ENCODE peak calls at places on chromosomes 2 and 18, in eight cellular contexts. One of them, this sample, is unnamed.

GRCh38 chr2:142398212-142398611 is 267.4 kb upstream of the LRP1B start:
- DNase-seq in GM10248: no peak
- DNase-seq in CD4-positive, alpha-beta T cell: no peak
- DNase-seq in AG09319: no peak
- DNase-seq in GM13977: no peak
- DNase-seq in AG09309: no peak
- DNase-seq in cardiac muscle cell: no peak
- DNase-seq in astrocyte: no peak
- DNase-seq in this sample: no peak

GRCh38 chr2:156841321-156841720 is 405.1 kb downstream of the GPD2 start:
- DNase-seq in GM13977: no peak
- DNase-seq in AG09309: no peak
- DNase-seq in AG09319: no peak
- DNase-seq in GM10248: no peak
- DNase-seq in astrocyte: no peak
- DNase-seq in cardiac muscle cell: no peak
- DNase-seq in CD4-positive, alpha-beta T cell: no peak
- DNase-seq in this sample: no peak

GRCh38 chr2:120733238-120733942 is 2.3 kb upstream of the GLI2 start:
- DNase-seq in AG09309: no peak
- DNase-seq in GM10248: no peak
- DNase-seq in AG09319: no peak
- DNase-seq in astrocyte: no peak
- DNase-seq in CD4-positive, alpha-beta T cell: no peak
- DNase-seq in GM13977: no peak
- DNase-seq in cardiac muscle cell: no peak
- DNase-seq in this sample: no peak

GRCh38 chr2:191228861-191229260 is 16.3 kb upstream of the MYO1B start:
- DNase-seq in CD4-positive, alpha-beta T cell: no peak
- DNase-seq in GM13977: no peak
- DNase-seq in cardiac muscle cell: no peak
- DNase-seq in AG09319: no peak
- DNase-seq in astrocyte: no peak
- DNase-seq in GM10248: no peak
- DNase-seq in AG09309: no peak
- DNase-seq in this sample: no peak

GRCh38 chr18:62759704-62760402 is 44.5 kb downstream of the PHLPP1 start:
- DNase-seq in GM10248: no peak
- DNase-seq in AG09319: no peak
- DNase-seq in CD4-positive, alpha-beta T cell: no peak
- DNase-seq in astrocyte: peak
- DNase-seq in cardiac muscle cell: no peak
- DNase-seq in GM13977: no peak
- DNase-seq in AG09309: no peak
- DNase-seq in this sample: no peak

GRCh38 chr18:59802031-59802430 is 97.8 kb upstream of the PMAIP1 start:
- DNase-seq in cardiac muscle cell: no peak
- DNase-seq in CD4-positive, alpha-beta T cell: no peak
- DNase-seq in GM10248: no peak
- DNase-seq in AG09309: no peak
- DNase-seq in AG09319: no peak
- DNase-seq in GM13977: no peak
- DNase-seq in astrocyte: no peak
- DNase-seq in this sample: peak

GRCh38 chr2:141554810-141555209 is 576.0 kb downstream of the LRP1B start:
- DNase-seq in astrocyte: peak
- DNase-seq in cardiac muscle cell: peak
- DNase-seq in GM13977: peak
- DNase-seq in AG09319: no peak
- DNase-seq in AG09309: no peak
- DNase-seq in CD4-positive, alpha-beta T cell: no peak
- DNase-seq in GM10248: peak
- DNase-seq in this sample: no peak

GRCh38 chr2:88828397-88829137 is 137.1 kb downstream of the RPIA start:
- DNase-seq in GM10248: no peak
- DNase-seq in AG09309: no peak
- DNase-seq in astrocyte: no peak
- DNase-seq in cardiac muscle cell: no peak
- DNase-seq in CD4-positive, alpha-beta T cell: no peak
- DNase-seq in GM13977: no peak
- DNase-seq in AG09319: no peak
- DNase-seq in this sample: no peak

GRCh38 chr2:11248-11941 is 34.9 kb downstream of the FAM110C start:
- DNase-seq in AG09309: no peak
- DNase-seq in cardiac muscle cell: no peak
- DNase-seq in GM13977: no peak
- DNase-seq in AG09319: no peak
- DNase-seq in astrocyte: no peak
- DNase-seq in CD4-positive, alpha-beta T cell: peak
- DNase-seq in GM10248: no peak
- DNase-seq in this sample: peak

GRCh38 chr2:158266106-158266505 is 164.4 kb downstream of the UPP2 start:
- DNase-seq in GM10248: no peak
- DNase-seq in astrocyte: no peak
- DNase-seq in AG09309: no peak
- DNase-seq in cardiac muscle cell: no peak
- DNase-seq in GM13977: no peak
- DNase-seq in CD4-positive, alpha-beta T cell: no peak
- DNase-seq in AG09319: no peak
- DNase-seq in this sample: no peak

GRCh38 chr2:213229814-213230213 is 54.5 kb upstream of the SPAG16 start:
- DNase-seq in AG09319: no peak
- DNase-seq in cardiac muscle cell: no peak
- DNase-seq in GM13977: no peak
- DNase-seq in GM10248: no peak
- DNase-seq in AG09309: peak
- DNase-seq in astrocyte: peak
- DNase-seq in CD4-positive, alpha-beta T cell: no peak
- DNase-seq in this sample: no peak

GRCh38 chr2:27020337-27020948 is 12.3 kb upstream of the TMEM214 start:
- DNase-seq in AG09319: no peak
- DNase-seq in cardiac muscle cell: peak
- DNase-seq in AG09309: no peak
- DNase-seq in GM10248: no peak
- DNase-seq in astrocyte: no peak
- DNase-seq in CD4-positive, alpha-beta T cell: no peak
- DNase-seq in GM13977: no peak
- DNase-seq in this sample: no peak

GRCh38 chr2:67616749-67617148 is 219.6 kb downstream of the ETAA1 start:
- DNase-seq in astrocyte: peak
- DNase-seq in GM13977: peak
- DNase-seq in AG09319: no peak
- DNase-seq in AG09309: no peak
- DNase-seq in GM10248: peak
- DNase-seq in CD4-positive, alpha-beta T cell: no peak
- DNase-seq in cardiac muscle cell: no peak
- DNase-seq in this sample: no peak

GRCh38 chr2:238320648-238321281 is 447 bp downstream of the TRAF3IP1 start:
- DNase-seq in CD4-positive, alpha-beta T cell: no peak
- DNase-seq in cardiac muscle cell: peak
- DNase-seq in AG09319: no peak
- DNase-seq in AG09309: no peak
- DNase-seq in astrocyte: no peak
- DNase-seq in GM10248: peak
- DNase-seq in GM13977: peak
- DNase-seq in this sample: peak

GRCh38 chr2:193963472-193964119 is 1693.4 kb upstream of the SLC39A10 start:
- DNase-seq in AG09319: no peak
- DNase-seq in GM10248: no peak
- DNase-seq in cardiac muscle cell: peak
- DNase-seq in astrocyte: peak
- DNase-seq in CD4-positive, alpha-beta T cell: no peak
- DNase-seq in GM13977: peak
- DNase-seq in AG09309: no peak
- DNase-seq in this sample: peak
- TF ChIP-seq CTCF in AG09319: peak
- TF ChIP-seq CTCF in GM10248: peak
- TF ChIP-seq CTCF in cardiac muscle cell: peak
- TF ChIP-seq CTCF in astrocyte: peak
- TF ChIP-seq CTCF in CD4-positive, alpha-beta T cell: no peak
- TF ChIP-seq CTCF in GM13977: peak
- TF ChIP-seq CTCF in AG09309: peak
- TF ChIP-seq CTCF in this sample: no peak

DNA sequence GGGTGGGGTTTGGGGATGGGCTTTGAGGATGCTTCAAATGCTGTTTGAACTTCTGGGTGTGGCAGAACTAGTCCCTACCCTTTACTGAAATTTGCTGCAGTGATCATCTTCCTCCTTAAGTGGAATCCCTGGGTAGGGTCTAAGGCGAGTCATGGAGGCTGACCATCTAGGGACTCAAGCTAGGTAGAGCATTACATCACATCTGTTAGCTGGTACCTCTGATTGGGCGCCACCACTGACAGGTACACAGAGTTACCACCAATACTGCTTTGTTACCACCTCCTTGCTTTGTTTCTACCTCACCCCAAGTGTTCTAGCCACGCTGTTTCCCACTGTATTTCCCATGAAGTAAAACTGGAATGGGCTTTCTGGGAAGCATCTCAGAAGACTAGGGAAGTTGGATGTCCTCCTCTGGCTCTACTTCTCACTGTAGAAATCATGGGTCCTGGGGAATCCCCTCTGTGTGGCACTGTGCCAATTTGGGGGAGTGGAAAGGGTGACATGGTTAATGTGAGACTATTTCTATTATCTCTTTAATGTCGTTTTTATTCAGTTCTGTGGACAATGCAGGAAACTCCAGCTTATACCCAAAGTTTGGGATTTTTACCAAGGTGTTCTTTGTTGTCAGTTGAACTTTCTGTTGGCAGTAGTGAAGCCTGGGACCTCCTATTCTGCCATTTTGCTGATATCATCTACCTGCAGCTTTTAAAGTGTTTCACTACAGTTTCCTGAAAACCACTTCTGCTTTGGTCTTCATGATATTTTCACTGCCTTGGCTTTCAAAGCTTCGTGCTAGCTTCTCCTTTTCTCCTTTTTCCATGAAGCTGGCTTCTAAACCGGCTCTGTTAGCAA is 14.5 kb upstream of the SULT1C4 start:
- DNase-seq in GM10248: no peak
- DNase-seq in CD4-positive, alpha-beta T cell: no peak
- DNase-seq in GM13977: no peak
- DNase-seq in AG09319: no peak
- DNase-seq in AG09309: no peak
- DNase-seq in astrocyte: no peak
- DNase-seq in cardiac muscle cell: no peak
- DNase-seq in this sample: peak
- TF ChIP-seq CTCF in GM10248: no peak
- TF ChIP-seq CTCF in CD4-positive, alpha-beta T cell: no peak
- TF ChIP-seq CTCF in GM13977: no peak
- TF ChIP-seq CTCF in AG09319: no peak
- TF ChIP-seq CTCF in AG09309: no peak
- TF ChIP-seq CTCF in astrocyte: no peak
- TF ChIP-seq CTCF in cardiac muscle cell: no peak
- TF ChIP-seq CTCF in this sample: no peak

GRCh38 chr2:172484253-172484652 is 56.9 kb downstream of the ITGA6 start:
- DNase-seq in astrocyte: peak
- DNase-seq in GM10248: no peak
- DNase-seq in AG09309: no peak
- DNase-seq in GM13977: no peak
- DNase-seq in CD4-positive, alpha-beta T cell: no peak
- DNase-seq in cardiac muscle cell: peak
- DNase-seq in AG09319: no peak
- DNase-seq in this sample: no peak
- TF ChIP-seq CTCF in astrocyte: no peak
- TF ChIP-seq CTCF in GM10248: peak
- TF ChIP-seq CTCF in AG09309: peak
- TF ChIP-seq CTCF in GM13977: peak
- TF ChIP-seq CTCF in CD4-positive, alpha-beta T cell: peak
- TF ChIP-seq CTCF in cardiac muscle cell: peak
- TF ChIP-seq CTCF in AG09319: peak
- TF ChIP-seq CTCF in this sample: peak

GRCh38 chr2:107932986-107933385 is 53.3 kb upstream of the SLC5A7 start:
- DNase-seq in cardiac muscle cell: peak
- DNase-seq in astrocyte: no peak
- DNase-seq in CD4-positive, alpha-beta T cell: no peak
- DNase-seq in AG09309: no peak
- DNase-seq in AG09319: no peak
- DNase-seq in GM13977: no peak
- DNase-seq in GM10248: no peak
- DNase-seq in this sample: no peak
- TF ChIP-seq CTCF in cardiac muscle cell: peak
- TF ChIP-seq CTCF in astrocyte: peak
- TF ChIP-seq CTCF in CD4-positive, alpha-beta T cell: no peak
- TF ChIP-seq CTCF in AG09309: peak
- TF ChIP-seq CTCF in AG09319: peak
- TF ChIP-seq CTCF in GM13977: peak
- TF ChIP-seq CTCF in GM10248: peak
- TF ChIP-seq CTCF in this sample: no peak

GRCh38 chr2:97005353-97005752 is 19.0 kb upstream of the FAM178B start:
- DNase-seq in CD4-positive, alpha-beta T cell: no peak
- DNase-seq in GM13977: no peak
- DNase-seq in AG09319: no peak
- DNase-seq in astrocyte: no peak
- DNase-seq in AG09309: no peak
- DNase-seq in cardiac muscle cell: no peak
- DNase-seq in GM10248: no peak
- DNase-seq in this sample: peak
- TF ChIP-seq CTCF in CD4-positive, alpha-beta T cell: peak
- TF ChIP-seq CTCF in GM13977: no peak
- TF ChIP-seq CTCF in AG09319: peak
- TF ChIP-seq CTCF in astrocyte: peak
- TF ChIP-seq CTCF in AG09309: peak
- TF ChIP-seq CTCF in cardiac muscle cell: peak
- TF ChIP-seq CTCF in GM10248: no peak
- TF ChIP-seq CTCF in this sample: no peak

DNA sequence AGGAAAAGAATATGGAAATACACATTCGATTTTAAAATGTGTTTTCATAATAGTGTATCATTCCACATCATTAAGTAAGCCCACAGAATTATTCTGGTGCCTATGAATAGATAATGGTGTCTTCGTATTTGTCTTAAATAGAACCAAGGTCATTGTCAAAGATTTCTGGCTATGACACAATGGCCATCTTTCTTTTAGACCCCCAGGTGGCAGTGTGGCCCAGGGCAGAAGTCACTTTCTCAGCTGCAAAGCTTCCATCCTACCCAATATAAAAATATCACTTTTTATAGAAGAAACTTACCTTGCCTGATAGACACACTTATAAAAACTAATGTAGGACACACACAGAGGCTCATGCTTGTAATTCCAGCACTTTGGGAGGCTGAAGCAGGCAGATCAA is 57.5 kb downstream of the ZRANB3 start:
- DNase-seq in AG09309: no peak
- DNase-seq in CD4-positive, alpha-beta T cell: no peak
- DNase-seq in AG09319: no peak
- DNase-seq in astrocyte: peak
- DNase-seq in GM13977: peak
- DNase-seq in cardiac muscle cell: peak
- DNase-seq in GM10248: peak
- DNase-seq in this sample: peak
- TF ChIP-seq CTCF in AG09309: peak
- TF ChIP-seq CTCF in CD4-positive, alpha-beta T cell: peak
- TF ChIP-seq CTCF in AG09319: peak
- TF ChIP-seq CTCF in astrocyte: peak
- TF ChIP-seq CTCF in GM13977: peak
- TF ChIP-seq CTCF in cardiac muscle cell: peak
- TF ChIP-seq CTCF in GM10248: peak
- TF ChIP-seq CTCF in this sample: peak

This sample was measured in activated CD8-positive, alpha-beta T cell treated with anti-CD3 and anti-CD28 coated beads for 36 hours.